ENCODE peak calls at places on chromosomes 7 and 10, in four cellular contexts. I is K562, P is HepG2, A is GM12878. E is an unnamed sample.
A peak's percentile ranks its signal among the peaks of the same experiment; 100 is the strongest.

GRCh38 chr10:45375101-45375500 is 1.1 kb downstream of the ALOX5 start:
- DNase-seq in I (no peak), P (no peak), A (no peak), E (no peak)

GRCh38 chr10:125151824-125152634 is 8.3 kb downstream of the CTBP2 start:
- DNase-seq in I (peak; percentile 48), P (no peak), A (no peak), E (peak; percentile 91)

GRCh38 chr10:50333872-50334271 is 82.6 kb upstream of the ASAH2 start:
- DNase-seq in I (no peak), P (no peak), A (no peak), E (no peak)

GRCh38 chr10:45675388-45675787 is 2.8 kb upstream of the ZFAND4 start:
- DNase-seq in I (no peak), P (no peak), A (no peak), E (no peak)

GRCh38 chr10:124417846-124418725 is 637 bp downstream of the OAT start:
- DNase-seq in I (no peak), P (peak; percentile 16), A (no peak), E (peak; percentile 77)

GRCh38 chr7:2047272-2047581 is 185.5 kb downstream of the MAD1L1 start:
- DNase-seq in I (no peak), P (no peak), A (no peak), E (no peak)

GRCh38 chr7:44111759-44112158 is 7.6 kb downstream of the AEBP1 start:
- DNase-seq in I (peak; percentile 28), P (no peak), A (no peak), E (no peak)

GRCh38 chr7:120858299-120858636 is 324 bp upstream of the TSPAN12 start:
- DNase-seq in I (peak; percentile 21), P (no peak), A (no peak), E (no peak)

GRCh38 chr10:14560274-14560673 is 214.4 kb downstream of the FAM107B start:
- DNase-seq in I (no peak), P (no peak), A (no peak), E (no peak)

GRCh38 chr7:82507365-82507975 is 63.9 kb upstream of the CACNA2D1 start:
- DNase-seq in I (no peak), P (no peak), A (no peak), E (no peak)

GRCh38 chr10:30170814-30171213 is 111.4 kb upstream of the JCAD start:
- DNase-seq in I (no peak), P (no peak), A (no peak), E (no peak)

GRCh38 chr7:35253680-35254495 is at the start of gene TBX20:
- DNase-seq in I (no peak), P (no peak), A (no peak), E (peak; percentile 79)

GRCh38 chr10:1550291-1550595 is 187.1 kb downstream of the ADARB2 start:
- DNase-seq in I (no peak), P (no peak), A (no peak), E (no peak)

GRCh38 chr10:72523062-72523461 is 102.8 kb downstream of the MICU1 start:
- DNase-seq in I (no peak), P (no peak), A (no peak), E (no peak)

GRCh38 chr7:27148776-27149641 is 1.4 kb upstream of the HOXA6 start:
- DNase-seq in I (no peak), P (no peak), A (no peak), E (peak; percentile 46)

GRCh38 chr7:50362142-50362541 is 57.6 kb downstream of the IKZF1 start:
- DNase-seq in I (no peak), P (no peak), A (no peak), E (no peak)

GRCh38 chr10:98396096-98397053 is 18.6 kb downstream of the PYROXD2 start:
- DNase-seq in I (no peak), P (no peak), A (no peak), E (no peak)

GRCh38 chr10:76202777-76203176 is 771.4 kb downstream of the LRMDA start:
- DNase-seq in I (no peak), P (no peak), A (no peak), E (no peak)

GRCh38 chr7:30478349-30479228 is at the start of gene NOD1:
- DNase-seq in I (peak; percentile 87), P (peak; percentile 40), A (no peak), E (peak; percentile 10)

GRCh38 chr10:9853405-9854010 is 1164.2 kb upstream of the CELF2 start:
- DNase-seq in I (no peak), P (no peak), A (no peak), E (no peak)

GRCh38 chr7:97298561-97298960 is 181.1 kb downstream of the SDHAF3 start:
- DNase-seq in I (no peak), P (no peak), A (no peak), E (no peak)

GRCh38 chr7:55056577-55057480 is 38.0 kb downstream of the EGFR start:
- DNase-seq in I (no peak), P (no peak), A (no peak), E (no peak)

GRCh38 chr7:2619120-2619519 is 12.7 kb upstream of the TTYH3 start:
- DNase-seq in I (no peak), P (no peak), A (no peak), E (no peak)

GRCh38 chr7:60706-61105 is 131.7 kb upstream of the FAM20C start:
- DNase-seq in I (no peak), P (no peak), A (no peak), E (no peak)

GRCh38 chr7:118259115-118259514 is 34.6 kb downstream of the ANKRD7 start:
- DNase-seq in I (no peak), P (no peak), A (no peak), E (no peak)

GRCh38 chr7:95684037-95684436 is 87.7 kb upstream of the PDK4 start:
- DNase-seq in I (peak; percentile 19), P (peak; percentile 21), A (no peak), E (no peak)

GRCh38 chr7:40332516-40332915 is 197.7 kb downstream of the SUGCT start:
- DNase-seq in I (no peak), P (no peak), A (no peak), E (no peak)

GRCh38 chr7:127844707-127845331 is 186.4 kb downstream of the LRRC4 start:
- DNase-seq in I (peak; percentile 38), P (no peak), A (no peak), E (no peak)

GRCh38 chr10:101779544-101780186 is 3.6 kb downstream of the NPM3 start:
- DNase-seq in I (no peak), P (no peak), A (peak; percentile 25), E (no peak)

DNA sequence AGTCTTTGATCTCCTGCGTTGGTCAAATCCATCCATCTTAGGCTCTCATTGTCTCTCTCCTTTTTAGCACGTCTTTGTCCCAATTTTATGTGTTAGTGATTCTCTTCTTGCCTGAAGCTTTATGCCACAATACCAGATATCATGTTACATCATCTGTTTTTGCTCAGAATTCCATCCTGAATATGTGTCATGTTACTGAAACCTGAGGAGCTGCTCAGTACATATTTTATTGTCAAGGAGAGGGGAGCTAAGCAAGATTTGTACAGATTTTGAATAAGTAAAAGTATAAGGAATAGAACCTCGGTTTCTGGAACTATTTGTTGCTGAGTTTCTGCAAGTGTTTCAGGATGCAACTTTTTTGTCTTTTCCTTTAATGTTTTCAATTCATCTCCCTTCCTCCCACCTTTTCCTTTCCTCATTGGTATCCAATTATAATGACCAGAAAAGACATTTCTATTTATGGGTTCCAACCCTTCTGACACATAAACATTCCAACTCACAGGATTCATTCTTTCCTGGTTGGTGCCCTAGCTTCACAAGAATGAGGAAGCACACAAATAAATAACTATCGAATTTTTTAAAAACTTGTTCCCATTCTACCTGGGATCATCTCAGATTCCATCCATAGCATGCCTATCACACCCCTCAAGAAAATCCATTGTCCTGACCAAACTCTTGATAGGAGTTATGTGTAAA is 291.8 kb downstream of the CRPPA start:
- DNase-seq in I (no peak), P (no peak), A (no peak), E (no peak)
- TF ChIP-seq ATF2 in I (no peak), P (no peak), A (no peak), E (no peak)

GRCh38 chr10:5492929-5493576 is 6.3 kb downstream of the CALML5 start:
- DNase-seq in I (no peak), P (no peak), A (no peak), E (no peak)

GRCh38 chr10:5493698-5494097 is 5.7 kb downstream of the CALML5 start:
- DNase-seq in I (no peak), P (peak; percentile 50), A (no peak), E (no peak)

GRCh38 chr10:5490698-5491464 is 8.5 kb downstream of the CALML5 start:
- DNase-seq in I (no peak), P (no peak), A (no peak), E (no peak)

GRCh38 chr10:5491477-5491876 is 7.9 kb downstream of the CALML5 start:
- DNase-seq in I (no peak), P (no peak), A (no peak), E (no peak)

DNA sequence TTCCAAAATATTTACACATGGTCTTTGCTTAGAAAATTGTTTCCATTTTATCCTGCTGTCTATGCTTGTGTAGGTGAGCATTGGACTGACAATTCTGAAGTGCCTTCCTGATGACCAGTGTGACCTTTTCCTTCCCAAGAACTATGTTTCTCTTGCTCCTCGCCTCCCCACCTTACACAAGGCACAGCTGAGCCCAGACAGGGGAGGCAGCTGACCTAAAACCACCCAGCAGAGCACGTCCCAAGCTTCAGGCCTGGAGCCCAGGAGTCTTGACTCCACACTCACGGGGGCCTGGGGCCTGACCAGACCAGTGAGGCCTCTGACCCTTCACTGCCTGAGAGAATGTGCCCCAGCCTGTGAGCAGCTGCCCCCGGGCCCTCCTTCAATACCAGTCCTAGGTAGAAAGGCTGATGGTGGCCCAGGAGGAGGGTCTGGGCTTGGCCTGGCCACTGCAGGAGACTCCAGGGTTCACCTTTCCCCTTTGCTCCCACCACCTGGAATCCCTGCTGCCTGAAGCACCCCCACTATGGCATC is 7.0 kb downstream of the CALML5 start:
- DNase-seq in I (no peak), P (no peak), A (no peak), E (no peak)
- TF ChIP-seq ZNF274 in I (no peak), P (no peak), A (no peak), E (no peak)

DNA sequence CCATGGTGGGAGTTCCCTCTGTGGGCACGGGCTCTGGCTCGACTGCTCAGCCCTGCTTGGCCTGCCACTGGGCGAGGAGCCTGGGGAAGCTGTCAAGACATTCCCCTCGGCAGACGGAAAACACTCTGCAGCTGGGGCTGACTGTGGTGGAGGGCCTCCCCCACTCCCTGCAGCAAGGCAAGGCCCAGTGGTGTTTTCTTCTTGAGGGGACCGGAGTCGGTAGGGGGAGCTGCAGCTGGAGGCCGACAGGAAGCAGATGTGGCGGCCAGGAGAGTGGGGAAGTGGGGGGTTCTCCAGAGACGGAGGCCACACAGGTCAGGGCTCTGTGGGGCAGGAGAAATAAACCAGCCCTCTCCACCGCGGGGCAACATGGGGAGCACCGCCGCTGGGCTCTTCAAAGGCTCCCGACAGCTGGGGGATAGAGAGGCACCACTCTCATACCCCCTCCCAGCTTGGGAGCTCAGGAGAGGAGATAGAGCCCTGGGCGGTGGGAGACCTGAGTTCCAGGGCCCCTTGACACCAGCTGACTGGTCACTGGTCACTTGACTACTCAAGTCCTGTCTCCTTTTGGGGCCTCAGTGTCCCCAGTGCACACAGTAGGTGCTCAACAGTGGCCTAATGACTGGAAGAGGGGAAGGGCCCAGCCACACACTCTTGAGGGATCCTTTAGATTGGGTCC is 43.4 kb downstream of the PPIF start:
- DNase-seq in I (peak; percentile 86), P (no peak), A (no peak), E (no peak)
- TF ChIP-seq ATF2 in I (no peak), P (no peak), A (no peak), E (no peak)

GRCh38 chr7:67900456-67900855 is 903.8 kb downstream of the TYW1 start:
- DNase-seq in I (no peak), P (no peak), A (no peak), E (no peak)
- TF ChIP-seq ZNF274 in I (no peak), P (no peak), A (no peak), E (no peak)